ENCODE peak calls at places on chromosomes 2 and 18, in five cellular contexts. Y is HepG2, J is HEK293T, Z is H1, H is GM12878. D is an unnamed sample.
A peak's percentile ranks its signal among the peaks of the same experiment; 100 is the strongest.

GRCh38 chr2:105117565-105117964 is 79.7 kb downstream of the MRPS9 start:
- DNase-seq in Y (no peak), J (no peak), Z (no peak), H (no peak), D (no peak)

GRCh38 chr18:79581406-79581805 is 98.2 kb upstream of the CTDP1 start:
- DNase-seq in Y (no peak), J (no peak), Z (no peak), H (no peak), D (no peak)

GRCh38 chr18:13548944-13549878 is 177.1 kb downstream of the FAM210A start:
- DNase-seq in Y (no peak), J (no peak), Z (no peak), H (no peak), D (no peak)

GRCh38 chr2:176484838-176485237 is 215.6 kb downstream of the MTX2 start:
- DNase-seq in Y (no peak), J (no peak), Z (no peak), H (no peak), D (no peak)

GRCh38 chr18:48662021-48662661 is 123.3 kb downstream of the CTIF start:
- DNase-seq in Y (peak; percentile 70), J (no peak), Z (no peak), H (no peak), D (no peak)

GRCh38 chr2:45771251-45771650 is 119.8 kb downstream of the PRKCE start:
- DNase-seq in Y (no peak), J (no peak), Z (no peak), H (no peak), D (no peak)

GRCh38 chr2:241768251-241768711 is 8.3 kb upstream of the GAL3ST2 start:
- DNase-seq in Y (no peak), J (no peak), Z (peak; percentile 44), H (no peak), D (no peak)

GRCh38 chr2:109102588-109103233 is 26.3 kb upstream of the SH3RF3 start:
- DNase-seq in Y (no peak), J (peak; percentile 30), Z (no peak), H (no peak), D (peak; percentile 47)

GRCh38 chr2:145687445-145688104 is 1167.7 kb upstream of the ZEB2 start:
- DNase-seq in Y (no peak), J (no peak), Z (no peak), H (no peak), D (no peak)

GRCh38 chr2:80086831-80087230 is 217.7 kb downstream of the LRRTM1 start:
- DNase-seq in Y (no peak), J (no peak), Z (no peak), H (no peak), D (no peak)

GRCh38 chr2:175742367-175742766 is 259.7 kb downstream of the LNPK start:
- DNase-seq in Y (no peak), J (no peak), Z (no peak), H (no peak), D (no peak)

GRCh38 chr2:70242552-70242951 is 5.9 kb downstream of the TIA1 start:
- DNase-seq in Y (no peak), J (no peak), Z (no peak), H (no peak), D (no peak)

GRCh38 chr2:104874230-104874629 is 20.3 kb downstream of the POU3F3 start:
- DNase-seq in Y (no peak), J (no peak), Z (no peak), H (no peak), D (no peak)

GRCh38 chr2:179268277-179268935 is 3.8 kb upstream of the SESTD1 start:
- DNase-seq in Y (peak; percentile 60), J (no peak), Z (no peak), H (no peak), D (peak; percentile 33)

GRCh38 chr2:138356178-138356577 is 145.4 kb upstream of the SPOPL start:
- DNase-seq in Y (peak; percentile 70), J (no peak), Z (no peak), H (no peak), D (no peak)

GRCh38 chr18:9594782-9595181 is 19.6 kb downstream of the PPP4R1 start:
- DNase-seq in Y (no peak), J (no peak), Z (no peak), H (no peak), D (no peak)

GRCh38 chr2:3288455-3289163 is 89.0 kb downstream of the EIPR1 start:
- DNase-seq in Y (no peak), J (no peak), Z (no peak), H (no peak), D (no peak)

GRCh38 chr2:118644190-118644589 is 203.3 kb downstream of the EN1 start:
- DNase-seq in Y (no peak), J (no peak), Z (no peak), H (no peak), D (peak; percentile 42)

GRCh38 chr2:172927381-172928357 is 148.0 kb upstream of the MAP3K20 start:
- DNase-seq in Y (no peak), J (no peak), Z (no peak), H (no peak), D (no peak)

DNA sequence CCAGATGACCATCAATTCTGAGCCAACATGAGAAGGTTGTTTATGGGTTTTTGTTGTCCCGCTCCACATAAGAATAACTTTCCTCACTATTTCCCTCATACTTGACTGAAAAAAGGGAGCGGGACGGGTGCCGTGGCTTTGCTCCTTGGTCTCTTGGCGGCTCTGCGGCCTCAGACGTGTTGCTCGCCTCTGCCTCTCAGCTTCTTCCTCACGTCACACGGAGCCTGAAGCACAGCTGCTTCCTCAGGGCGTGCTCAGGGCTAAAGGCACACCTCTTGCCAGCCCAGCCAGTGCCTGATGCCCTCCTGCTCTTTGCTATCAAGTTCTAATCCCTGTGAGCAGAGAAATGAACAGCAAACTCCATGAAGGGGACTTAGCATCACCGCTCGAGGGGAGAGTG is 17.9 kb upstream of the ID2 start:
- DNase-seq in Y (no peak), J (no peak), Z (no peak), H (no peak), D (no peak)
- TF ChIP-seq SUZ12 in Y (no peak), J (no peak), Z (no peak), H (no peak), D (no peak)

DNA sequence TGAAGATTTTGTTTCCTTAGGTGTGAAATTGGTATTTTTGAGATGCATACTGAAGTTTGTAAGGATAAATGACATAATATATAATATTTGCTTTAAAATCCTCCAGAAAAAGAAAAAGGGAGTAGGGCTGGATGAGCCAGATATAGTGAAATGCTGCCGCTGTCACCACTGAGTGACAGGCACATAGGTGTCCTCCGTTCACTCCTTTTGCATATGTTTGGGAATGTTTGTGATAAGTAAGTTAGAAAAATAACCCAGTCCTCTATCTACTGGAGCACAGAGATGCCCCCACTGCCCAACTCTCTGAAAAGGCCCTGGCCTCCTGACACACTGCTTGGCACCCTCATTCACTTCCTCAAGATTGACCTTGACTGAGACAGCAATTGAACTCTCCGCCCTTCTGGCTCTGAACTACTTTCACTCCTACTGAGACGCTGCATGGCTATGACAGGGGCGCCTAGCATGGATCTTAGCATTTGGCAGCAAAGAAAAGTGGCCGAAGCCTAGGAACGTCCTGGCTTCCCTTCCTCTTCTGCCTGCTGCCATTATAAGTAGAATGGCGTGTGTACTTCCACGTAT is 10.1 kb downstream of the ID2 start:
- DNase-seq in Y (no peak), J (no peak), Z (no peak), H (no peak), D (no peak)
- TF ChIP-seq SUZ12 in Y (no peak), J (no peak), Z (no peak), H (no peak), D (no peak)

GRCh38 chr2:157857881-157858280 is 18.2 kb downstream of the ACVR1 start:
- DNase-seq in Y (no peak), J (no peak), Z (no peak), H (no peak), D (no peak)
- TF ChIP-seq SUZ12 in Y (no peak), J (no peak), Z (no peak), H (no peak), D (no peak)

DNA sequence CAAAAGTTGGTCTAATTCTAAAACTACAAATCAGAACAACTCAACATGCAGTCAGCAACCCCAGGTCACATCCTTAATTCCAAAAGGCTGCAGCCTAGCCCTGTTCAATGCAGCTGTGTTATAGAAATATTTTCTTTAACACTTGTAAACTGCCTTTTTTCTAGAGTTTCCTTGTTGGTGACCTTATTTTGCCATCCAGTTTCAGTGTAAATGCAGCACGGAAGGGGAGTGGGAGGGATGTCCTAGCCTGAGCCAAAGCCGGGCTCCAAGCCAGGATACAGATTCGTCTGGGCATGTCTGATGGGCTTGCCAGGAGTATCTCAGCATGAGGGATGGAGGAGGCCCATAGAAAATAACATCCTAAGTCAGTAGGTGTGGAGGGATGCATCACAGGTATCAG is 17.7 kb upstream of the SP3 start:
- DNase-seq in Y (no peak), J (no peak), Z (no peak), H (no peak), D (no peak)
- TF ChIP-seq SUZ12 in Y (no peak), J (no peak), Z (no peak), H (no peak), D (no peak)

DNA sequence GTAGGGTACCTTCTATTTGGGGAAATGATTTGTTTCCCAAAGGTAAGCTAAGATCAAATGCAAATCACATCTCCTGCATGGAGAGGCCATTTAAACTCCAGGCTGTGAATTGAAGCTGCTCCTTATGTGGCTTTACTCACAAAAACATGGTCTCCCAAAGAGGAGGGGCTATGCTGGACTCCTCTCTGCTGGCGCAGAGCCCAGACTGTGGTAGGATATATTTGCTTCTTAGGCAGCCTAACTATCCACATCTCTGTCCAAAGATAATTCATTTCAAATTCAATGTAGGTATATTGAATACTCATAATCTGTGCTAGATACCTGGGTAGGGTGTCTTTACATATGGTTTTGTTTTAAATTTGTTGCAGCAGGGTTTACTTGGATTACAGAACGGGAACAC is 358.5 kb downstream of the ALK start:
- DNase-seq in Y (no peak), J (no peak), Z (no peak), H (no peak), D (no peak)
- TF ChIP-seq SUZ12 in Y (no peak), J (no peak), Z (no peak), H (no peak), D (no peak)

GRCh38 chr2:20623241-20623640 is 27.7 kb downstream of the HS1BP3 start:
- DNase-seq in Y (no peak), J (no peak), Z (no peak), H (no peak), D (no peak)

GRCh38 chr2:20624884-20625485 is 25.9 kb downstream of the HS1BP3 start:
- DNase-seq in Y (no peak), J (no peak), Z (no peak), H (no peak), D (no peak)

GRCh38 chr2:20624156-20624883 is 26.6 kb downstream of the HS1BP3 start:
- DNase-seq in Y (no peak), J (no peak), Z (no peak), H (no peak), D (no peak)

GRCh38 chr2:20622731-20623130 is 28.2 kb downstream of the HS1BP3 start:
- DNase-seq in Y (no peak), J (no peak), Z (no peak), H (no peak), D (no peak)

GRCh38 chr2:20623741-20624155 is 27.1 kb downstream of the HS1BP3 start:
- DNase-seq in Y (no peak), J (no peak), Z (no peak), H (no peak), D (no peak)
- TF ChIP-seq SUZ12 in Y (no peak), J (no peak), Z (no peak), H (no peak), D (no peak)

GRCh38 chr18:72849671-72850070 is 18.1 kb downstream of the NETO1 start:
- DNase-seq in Y (no peak), J (no peak), Z (no peak), H (no peak), D (no peak)
- TF ChIP-seq SUZ12 in Y (no peak), J (no peak), Z (no peak), H (no peak), D (no peak)